ENCODE peak calls at places on chromosomes 13 and 19, in eight cellular contexts. I is CD8-positive, alpha-beta T cell; F is mucosa of descending colon; E is left ventricle myocardium inferior; B is endodermal cell; W is heart left ventricle; A is cardiac fibroblast; C is uterus. R is an unnamed sample.

GRCh38 chr13:101204270-101205011 is 211.9 kb downstream of the NALCN start:
- DNase-seq in I (no peak), F (no peak), E (no peak), B (no peak), W (no peak), A (peak; percentile 13), C (no peak), R (peak; percentile 12)

GRCh38 chr13:32022292-32022691 is 9.3 kb upstream of the FRY start:
- DNase-seq in I (no peak), F (no peak), E (no peak), B (no peak), W (no peak), A (no peak), C (peak; percentile 49), R (no peak)

GRCh38 chr13:28136916-28137315 is 1.4 kb upstream of the PAN3 start:
- DNase-seq in I (no peak), F (no peak), E (no peak), B (no peak), W (no peak), A (no peak), C (no peak), R (peak; percentile 11)

GRCh38 chr13:44853641-44854040 is 135.6 kb downstream of the NUFIP1 start:
- DNase-seq in I (no peak), F (no peak), E (no peak), B (no peak), W (no peak), A (no peak), C (no peak), R (no peak)

GRCh38 chr19:56769650-56770049 is 70.9 kb downstream of the PEG3 start:
- DNase-seq in I (no peak), F (no peak), E (no peak), B (no peak), W (no peak), A (no peak), C (no peak), R (no peak)

GRCh38 chr19:737591-738093 is 13.3 kb upstream of the MISP start:
- DNase-seq in I (peak; percentile 64), F (peak; percentile 80), E (no peak), B (peak; percentile 94), W (no peak), A (peak; percentile 29), C (peak; percentile 47), R (no peak)

GRCh38 chr13:93017493-93018112 is 209.0 kb upstream of the GPC6 start:
- DNase-seq in I (no peak), F (no peak), E (no peak), B (no peak), W (no peak), A (no peak), C (no peak), R (no peak)

GRCh38 chr13:49021953-49022352 is 46.2 kb downstream of the FNDC3A start:
- DNase-seq in I (no peak), F (no peak), E (no peak), B (no peak), W (no peak), A (no peak), C (no peak), R (no peak)

GRCh38 chr13:90690458-90691063 is 656.9 kb upstream of the MIR17HG start:
- DNase-seq in I (no peak), F (no peak), E (no peak), B (no peak), W (no peak), A (peak; percentile 67), C (no peak), R (peak; percentile 88)

GRCh38 chr13:74850893-74851292 is 631.1 kb downstream of the TBC1D4 start:
- DNase-seq in I (no peak), F (no peak), E (no peak), B (peak; percentile 67), W (no peak), A (no peak), C (no peak), R (no peak)

GRCh38 chr13:94968757-94969086 is 256.4 kb upstream of the SOX21 start:
- DNase-seq in I (no peak), F (no peak), E (no peak), B (no peak), W (no peak), A (no peak), C (no peak), R (peak; percentile 4)
- H3K4me3 ChIP-seq in I (no peak overlapping the region), F (no peak overlapping the region), E (peak overlapping the region; percentile 57), B (peak overlapping the region; percentile 77), W (peak overlapping the region; percentile 32), A (peak overlapping the region; percentile 34), C (no peak overlapping the region), R (peak overlapping the region; percentile 44)

DNA sequence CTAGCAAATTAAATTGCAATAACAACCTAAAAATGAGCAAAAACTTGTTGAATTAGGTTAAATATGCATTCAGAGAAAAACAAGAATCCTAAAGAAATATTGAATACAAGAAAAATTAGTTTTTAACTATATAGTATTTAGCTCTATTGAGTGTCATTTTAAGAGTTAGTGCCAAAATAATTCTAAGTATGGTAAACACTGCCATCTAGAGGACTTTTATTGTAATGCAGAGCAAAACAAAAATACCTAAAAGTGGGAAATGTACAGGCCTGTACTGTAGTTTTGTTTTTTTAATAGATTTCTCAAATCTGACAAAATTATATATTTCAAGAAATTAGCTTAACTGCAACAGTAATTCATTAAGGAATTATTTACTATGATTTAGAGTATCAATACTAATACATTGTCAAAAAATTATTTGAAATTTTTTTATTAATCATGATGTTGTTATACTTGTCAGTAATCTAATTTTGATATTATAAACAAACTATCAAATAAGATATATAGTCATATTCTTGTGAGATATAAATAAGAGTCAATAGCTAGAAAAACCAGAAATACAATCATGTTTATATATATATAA is 8.2 kb upstream of the PCDH9 start:
- DNase-seq in I (no peak), F (no peak), E (no peak), B (no peak), W (no peak), A (peak; percentile 75), C (no peak), R (peak; percentile 67)
- TF ChIP-seq CTCF in I (peak; percentile 91), F (peak; percentile 51), E (peak; percentile 87), B (peak; percentile 91), W (peak; percentile 79), A (peak; percentile 47), C (peak; percentile 72), R (peak; percentile 56)

GRCh38 chr19:55153652-55154264 is 3.8 kb downstream of the TNNI3 start:
- DNase-seq in I (no peak), F (no peak), E (no peak), B (no peak), W (peak; percentile 2), A (no peak), C (no peak), R (no peak)

GRCh38 chr19:55158423-55158822 is 891 bp upstream of the TNNI3 start:
- DNase-seq in I (no peak), F (no peak), E (no peak), B (no peak), W (peak; percentile 15), A (no peak), C (no peak), R (no peak)

GRCh38 chr19:55158848-55159793 is 1.6 kb upstream of the TNNI3 start:
- DNase-seq in I (no peak), F (no peak), E (peak; percentile 86), B (peak; percentile 80), W (peak; percentile 88), A (peak; percentile 57), C (no peak), R (peak; percentile 87)

GRCh38 chr19:55157064-55157908 is at the start of gene TNNI3:
- DNase-seq in I (no peak), F (no peak), E (peak; percentile 77), B (no peak), W (peak; percentile 72), A (no peak), C (no peak), R (no peak)

DNA sequence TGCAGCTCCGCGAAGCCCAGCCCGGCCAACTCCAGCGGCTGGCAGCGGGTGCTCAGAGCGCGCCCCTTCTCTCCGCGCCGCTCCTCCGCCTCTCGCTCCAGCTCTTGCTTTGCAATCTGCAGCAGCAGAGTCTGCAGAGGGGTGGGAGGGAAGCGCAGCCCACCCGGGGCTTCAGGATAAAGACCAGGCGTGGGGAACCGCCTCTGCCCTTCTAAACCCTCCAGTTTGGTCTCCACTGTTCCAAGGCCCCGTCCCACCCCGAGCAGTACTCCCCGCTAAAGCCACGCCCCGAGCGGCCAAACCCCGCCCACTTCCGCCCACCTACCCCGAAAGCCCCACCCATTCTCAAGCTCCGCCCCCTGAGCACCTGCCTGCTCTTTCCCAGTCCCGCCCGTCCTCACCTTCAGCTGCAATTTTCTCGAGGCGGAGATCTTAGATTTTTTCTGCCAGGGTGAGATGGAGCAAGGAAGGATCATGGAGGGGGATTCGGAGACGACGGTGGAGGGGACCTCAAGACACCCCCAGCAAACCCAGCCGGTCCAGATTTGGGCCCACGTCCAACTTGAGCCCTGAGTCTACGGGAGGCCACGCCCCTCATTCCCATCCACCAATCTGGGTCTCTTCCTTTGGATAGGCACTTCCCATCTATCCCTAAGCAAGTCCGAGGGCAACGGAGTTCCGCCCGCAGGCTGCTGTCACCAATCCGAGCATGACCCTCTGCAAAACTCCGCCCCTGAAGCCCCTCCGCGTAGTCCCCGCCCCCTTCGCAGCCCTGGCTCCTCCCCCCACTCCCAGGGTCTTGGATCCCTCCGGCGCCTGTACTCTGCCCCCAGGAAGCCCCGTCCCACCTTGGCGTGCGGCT is 1.1 kb downstream of the TNNI3 start:
- DNase-seq in I (peak; percentile 49), F (peak; percentile 83), E (peak; percentile 63), B (peak; percentile 98), W (peak; percentile 81), A (no peak), C (no peak), R (peak; percentile 55)
- H3K4me3 ChIP-seq in I (no peak overlapping the region), F (no peak overlapping the region), E (peak overlapping the region; percentile 77), B (peak overlapping the region; percentile 70), W (peak overlapping the region; percentile 83), A (peak overlapping the region; percentile 3), C (no peak overlapping the region), R (no peak overlapping the region)

GRCh38 chr19:43316591-43317319 is 36.7 kb upstream of the CD177 start:
- DNase-seq in I (no peak), F (no peak), E (no peak), B (peak; percentile 96), W (no peak), A (peak; percentile 68), C (no peak), R (peak; percentile 53)
- TF ChIP-seq CTCF in I (no peak), F (no peak), E (no peak), B (peak; percentile 49), W (no peak), A (peak; percentile 55), C (no peak), R (peak; percentile 58)

GRCh38 chr19:9566729-9567128 is 17.6 kb downstream of the ZNF121 start:
- DNase-seq in I (no peak), F (no peak), E (no peak), B (no peak), W (no peak), A (no peak), C (no peak), R (no peak)
- H3K4me3 ChIP-seq in I (no peak overlapping the region), F (no peak overlapping the region), E (no peak overlapping the region), B (peak overlapping the region; percentile 67), W (no peak overlapping the region), A (no peak overlapping the region), C (no peak overlapping the region), R (no peak overlapping the region)

GRCh38 chr13:84645196-84646071 is 763.2 kb upstream of the SLITRK1 start:
- DNase-seq in I (no peak), F (no peak), E (no peak), B (no peak), W (no peak), A (peak; percentile 17), C (no peak), R (peak; percentile 92)
- TF ChIP-seq CTCF in I (no peak), F (no peak), E (no peak), B (no peak), W (no peak), A (no peak), C (no peak), R (no peak)

R was measured in fibroblast of the aortic adventitia.